ENCODE peak calls at places on chromosomes 16 and 17, in five cellular contexts. C, I, U, Q and P are unnamed samples.

GRCh38 chr17:81831957-81832607 is 1.0 kb downstream of the MCRIP1 start:
- DNase-seq in U (no peak), C (no peak), I (no peak), Q (no peak), P (no peak)

GRCh38 chr17:61695779-61696337 is 104.8 kb upstream of the NACA2 start:
- DNase-seq in C (no peak), I (no peak), Q (no peak), U (no peak), P (no peak)

GRCh38 chr17:59420901-59421300 is 89.4 kb downstream of the YPEL2 start:
- DNase-seq in Q (no peak), C (peak; percentile 80), I (no peak), U (no peak), P (no peak)

GRCh38 chr17:72151565-72152391 is 31.0 kb downstream of the SOX9 start:
- DNase-seq in I (peak; percentile 19), Q (no peak), C (peak; percentile 97), U (peak; percentile 53), P (peak; percentile 97)

GRCh38 chr16:88700636-88701482 is 5.3 kb downstream of the RNF166 start:
- DNase-seq in C (peak; percentile 91), Q (peak; percentile 64), I (peak; percentile 86), U (no peak), P (no peak)

GRCh38 chr16:1983544-1984346 is at the start of gene GFER:
- DNase-seq in Q (peak; percentile 43), C (peak; percentile 81), I (peak; percentile 98), U (peak; percentile 95), P (peak; percentile 85)

GRCh38 chr16:87032554-87032953 is 284.6 kb downstream of the C16orf95 start:
- DNase-seq in U (no peak), Q (no peak), I (no peak), C (no peak), P (no peak)

GRCh38 chr17:17921192-17922082 is 50.8 kb downstream of the TOM1L2 start:
- DNase-seq in C (peak; percentile 89), U (peak; percentile 62), Q (no peak), I (peak; percentile 56), P (peak; percentile 89)

GRCh38 chr16:81623365-81624102 is 155.6 kb upstream of the PLCG2 start:
- DNase-seq in C (peak; percentile 50), I (peak; percentile 69), U (no peak), Q (peak; percentile 37), P (peak; percentile 53)

GRCh38 chr16:17173134-17173729 is 297.5 kb downstream of the XYLT1 start:
- DNase-seq in C (peak; percentile 24), I (no peak), Q (no peak), U (no peak), P (no peak)

GRCh38 chr17:16977932-16978331 is 6.0 kb upstream of the TNFRSF13B start:
- DNase-seq in U (peak; percentile 17), Q (no peak), I (no peak), C (no peak), P (no peak)

GRCh38 chr17:64399767-64400156 is 9.1 kb upstream of the PECAM1 start:
- DNase-seq in C (no peak), Q (no peak), U (no peak), I (no peak), P (no peak)

GRCh38 chr16:87060026-87060986 is 256.9 kb downstream of the C16orf95 start:
- DNase-seq in Q (no peak), I (peak; percentile 31), C (no peak), U (no peak), P (no peak)

GRCh38 chr17:28982191-28982793 is 23.5 kb downstream of the SEZ6 start:
- DNase-seq in Q (peak; percentile 64), C (peak; percentile 18), I (no peak), U (no peak), P (no peak)

GRCh38 chr16:74747716-74748041 is 26.9 kb downstream of the FA2H start:
- DNase-seq in Q (no peak), C (no peak), I (no peak), U (no peak), P (no peak)

GRCh38 chr16:15041260-15042011 is 14.4 kb downstream of the NTAN1 start:
- DNase-seq in I (peak; percentile 83), C (no peak), U (no peak), Q (no peak), P (no peak)

GRCh38 chr17:77034677-77035424 is 105.9 kb upstream of the SEC14L1 start:
- DNase-seq in I (no peak), U (no peak), C (no peak), Q (no peak), P (no peak)

GRCh38 chr16:75273054-75273925 is 21.9 kb upstream of the BCAR1 start:
- DNase-seq in I (no peak), U (no peak), Q (no peak), C (no peak), P (no peak)

GRCh38 chr17:73719588-73720071 is 75.4 kb upstream of the SDK2 start:
- DNase-seq in Q (no peak), I (no peak), U (no peak), C (peak; percentile 65), P (no peak)

GRCh38 chr16:82936941-82937551 is 310.3 kb downstream of the CDH13 start:
- DNase-seq in Q (no peak), U (no peak), I (no peak), C (no peak), P (no peak)
- TF ChIP-seq SP1 in Q (no peak), U (no peak), I (no peak), C (no peak), P (no peak)

GRCh38 chr17:82918508-82918907 is 78.7 kb upstream of the ZNF750 start:
- DNase-seq in I (no peak), C (no peak), Q (no peak), U (no peak), P (no peak)
- TF ChIP-seq JUND in I (no peak), C (no peak), Q (no peak), U (no peak), P (no peak)

DNA sequence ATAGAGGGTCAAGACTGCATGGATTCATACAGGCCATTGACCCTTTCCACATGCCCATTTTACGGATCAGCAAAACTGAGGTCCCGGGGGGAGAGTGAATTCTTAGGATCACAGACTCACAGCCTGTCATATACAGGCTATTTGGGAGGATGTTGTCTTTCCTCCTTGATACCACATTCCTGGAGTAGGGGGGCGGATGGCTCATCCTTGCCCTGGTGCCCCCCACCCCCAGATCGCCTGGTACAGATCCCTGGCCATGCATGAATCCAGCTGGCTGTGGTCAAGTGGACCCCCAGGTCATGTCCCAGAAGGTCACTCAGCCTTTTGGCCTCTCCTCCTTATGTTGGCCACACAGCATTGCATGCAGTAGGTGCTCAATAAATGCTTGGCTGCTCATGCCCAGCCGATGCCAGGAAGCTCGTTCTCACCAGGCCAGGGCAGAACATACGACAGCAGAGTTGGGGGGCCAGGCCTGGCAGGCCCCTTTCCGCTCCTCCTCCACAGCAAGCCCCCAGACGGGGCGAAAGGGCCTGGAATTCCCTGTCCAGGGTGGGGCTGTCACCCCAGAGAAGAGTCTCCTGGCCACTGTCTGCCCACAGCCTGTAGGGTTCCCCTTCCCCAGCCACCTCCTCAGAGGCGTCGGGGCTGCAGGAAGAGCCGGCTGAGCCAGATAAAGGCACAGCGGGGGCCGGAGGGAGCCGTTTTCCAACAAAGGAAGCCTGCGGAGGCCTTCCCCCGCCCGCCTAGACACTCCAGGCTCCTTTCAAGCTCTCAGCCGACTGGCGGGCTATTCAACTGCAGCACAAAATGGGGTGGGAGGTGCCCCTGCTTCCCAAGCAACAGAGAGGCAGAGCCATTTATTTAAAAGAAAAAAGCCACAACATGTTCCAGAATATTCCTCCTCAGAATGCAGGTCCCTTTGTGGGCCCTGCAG is 215.7 kb upstream of the CIBAR2 start:
- DNase-seq in C (no peak), Q (no peak), I (peak; percentile 90), U (peak; percentile 92), P (peak; percentile 39)
- H3K4me3 ChIP-seq in C (peak overlapping the region; percentile 49), Q (no peak overlapping the region), I (peak overlapping the region; percentile 23), U (peak overlapping the region; percentile 50), P (peak overlapping the region; percentile 43)

DNA sequence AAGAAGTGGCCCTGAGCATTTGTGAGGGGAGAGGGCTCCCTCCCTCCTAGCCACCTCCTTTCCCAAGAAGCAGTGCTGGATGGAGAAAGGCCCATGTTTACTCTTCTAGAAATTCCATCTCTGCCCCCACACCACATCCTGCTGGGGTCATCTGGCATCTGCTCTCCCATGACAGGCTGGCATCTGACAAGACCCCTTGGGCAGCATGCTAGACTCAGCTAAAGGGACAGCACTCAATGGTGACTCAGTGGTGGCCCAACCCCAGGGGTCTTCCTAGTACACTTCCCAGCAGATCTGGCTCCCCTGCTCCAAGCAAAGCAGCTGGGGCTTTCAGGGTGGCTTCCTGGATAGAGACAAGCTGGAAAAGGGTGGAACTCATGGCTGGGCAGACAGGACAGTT is 14.4 kb downstream of the SLC38A7 start:
- DNase-seq in C (no peak), I (no peak), U (no peak), Q (no peak), P (no peak)
- TF ChIP-seq SP1 in C (no peak), I (no peak), U (no peak), Q (no peak), P (no peak)

DNA sequence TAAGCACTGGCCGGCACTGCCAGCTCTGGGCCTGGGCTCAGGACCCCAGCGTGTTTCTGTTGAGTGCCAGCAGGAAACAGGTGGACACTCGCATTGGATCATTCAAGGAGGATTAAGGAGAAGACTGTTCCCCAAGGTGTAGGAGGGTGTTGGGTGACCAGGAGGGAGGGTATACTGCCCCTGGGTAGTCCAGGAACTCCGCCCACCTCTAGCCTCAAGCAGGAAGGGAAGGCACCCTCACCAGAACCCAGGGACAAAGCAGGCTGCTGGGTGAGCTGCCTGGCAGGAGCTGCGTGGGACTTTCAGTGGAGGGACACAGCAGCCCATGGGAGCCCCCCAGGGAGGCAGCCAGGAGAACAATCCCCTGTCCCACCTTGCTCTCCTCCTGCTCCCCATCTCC is 7.7 kb upstream of the RAB37 start:
- DNase-seq in C (no peak), I (no peak), U (no peak), Q (no peak), P (no peak)
- TF ChIP-seq JUND in C (no peak), I (no peak), U (no peak), Q (no peak), P (no peak)

DNA sequence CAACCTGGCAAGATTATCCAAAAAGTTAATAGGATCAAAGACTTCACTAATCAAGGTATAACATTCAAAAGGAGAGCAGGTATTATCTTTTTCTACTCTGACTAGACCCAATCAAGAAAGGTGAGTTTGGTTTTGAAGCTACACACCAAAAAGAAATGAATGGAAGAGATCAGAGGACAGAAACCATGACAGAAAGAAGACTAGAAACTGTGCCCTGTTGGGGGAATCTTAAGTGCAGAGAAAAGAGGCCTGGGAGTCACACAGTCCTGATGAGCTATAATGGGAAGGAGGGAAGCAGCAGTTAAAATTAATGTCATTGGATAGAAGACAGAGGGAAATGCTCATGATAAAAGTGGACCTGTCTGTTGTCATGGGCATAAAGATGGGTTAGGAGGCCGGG is 17.3 kb downstream of the ZZEF1 start:
- DNase-seq in I (no peak), C (no peak), Q (no peak), U (no peak), P (no peak)
- H3K4me3 ChIP-seq in I (no peak overlapping the region), C (no peak overlapping the region), Q (no peak overlapping the region), U (no peak overlapping the region), P (no peak overlapping the region)

DNA sequence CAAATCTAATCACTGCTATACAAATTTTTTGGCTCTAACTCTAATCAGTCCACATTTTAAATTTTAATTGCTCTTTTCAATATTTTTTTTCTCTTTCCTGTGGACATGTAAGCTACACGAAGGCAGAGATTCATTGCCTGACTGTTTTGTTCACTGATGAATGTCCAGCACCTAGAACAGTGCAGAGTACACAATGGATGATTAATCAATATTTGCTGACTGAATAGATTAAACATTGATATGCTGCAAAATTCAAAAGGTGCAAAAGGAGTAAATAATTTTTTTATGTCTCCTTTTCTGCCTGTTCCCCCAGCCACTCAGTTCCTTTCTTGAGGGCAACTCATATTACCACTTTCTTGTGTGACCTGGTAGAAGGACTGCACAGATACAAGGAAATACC is 32.8 kb downstream of the SCNN1B start:
- DNase-seq in C (no peak), U (no peak), I (no peak), Q (no peak), P (no peak)
- TF ChIP-seq SP1 in C (no peak), U (no peak), I (no peak), Q (no peak), P (no peak)

GRCh38 chr17:57783338-57783742 is 38.2 kb upstream of the CCDC182 start:
- DNase-seq in U (peak; percentile 99), C (peak; percentile 53), Q (no peak), I (peak; percentile 84), P (peak; percentile 18)
- TF ChIP-seq JUND in U (no peak), C (no peak), Q (no peak), I (no peak), P (no peak)